ENCODE peak calls at places on chromosomes 5 and 9, in four cellular contexts. One of them, this sample, is unnamed.

GRCh38 chr5:68171101-68171558 is 44.4 kb upstream of the PIK3R1 start:
- DNase-seq in psoas muscle: peak
- DNase-seq in fibroblast of lung: peak
- DNase-seq in colonic mucosa: peak
- DNase-seq in this sample: no peak

GRCh38 chr5:162699361-162699760 is 631.8 kb downstream of the GABRG2 start:
- DNase-seq in colonic mucosa: no peak
- DNase-seq in psoas muscle: no peak
- DNase-seq in fibroblast of lung: no peak
- DNase-seq in this sample: no peak

GRCh38 chr5:156460496-156460895 is 133.5 kb downstream of the SGCD start:
- DNase-seq in fibroblast of lung: peak
- DNase-seq in psoas muscle: no peak
- DNase-seq in colonic mucosa: no peak
- DNase-seq in this sample: no peak

GRCh38 chr9:99296375-99296951 is 74.4 kb downstream of the SEC61B start:
- DNase-seq in colonic mucosa: no peak
- DNase-seq in fibroblast of lung: no peak
- DNase-seq in psoas muscle: peak
- DNase-seq in this sample: no peak

GRCh38 chr9:87336914-87337333 is 160.7 kb upstream of the DAPK1 start:
- DNase-seq in psoas muscle: no peak
- DNase-seq in fibroblast of lung: peak
- DNase-seq in colonic mucosa: peak
- DNase-seq in this sample: peak

GRCh38 chr5:170576602-170577584 is 73.1 kb downstream of the KCNIP1 start:
- DNase-seq in fibroblast of lung: no peak
- DNase-seq in colonic mucosa: no peak
- DNase-seq in psoas muscle: no peak
- DNase-seq in this sample: no peak

GRCh38 chr5:10257870-10258269 is 7.8 kb downstream of the CCT5 start:
- DNase-seq in psoas muscle: no peak
- DNase-seq in colonic mucosa: no peak
- DNase-seq in fibroblast of lung: no peak
- DNase-seq in this sample: no peak

GRCh38 chr9:75739884-75740611 is 150.4 kb upstream of the PCSK5 start:
- DNase-seq in psoas muscle: peak
- DNase-seq in fibroblast of lung: no peak
- DNase-seq in colonic mucosa: no peak
- DNase-seq in this sample: no peak

GRCh38 chr5:14453486-14453885 is 128.1 kb upstream of the OTULINL start:
- DNase-seq in colonic mucosa: no peak
- DNase-seq in fibroblast of lung: peak
- DNase-seq in psoas muscle: no peak
- DNase-seq in this sample: no peak

GRCh38 chr5:142724821-142725220 is 38.9 kb upstream of the FGF1 start:
- DNase-seq in colonic mucosa: no peak
- DNase-seq in fibroblast of lung: no peak
- DNase-seq in psoas muscle: no peak
- DNase-seq in this sample: no peak

GRCh38 chr5:115869256-115869655 is 27.5 kb downstream of the AP3S1 start:
- DNase-seq in colonic mucosa: no peak
- DNase-seq in fibroblast of lung: peak
- DNase-seq in psoas muscle: no peak
- DNase-seq in this sample: no peak

GRCh38 chr9:38022995-38023394 is 46.0 kb downstream of the SHB start:
- DNase-seq in fibroblast of lung: no peak
- DNase-seq in psoas muscle: no peak
- DNase-seq in colonic mucosa: no peak
- DNase-seq in this sample: no peak

GRCh38 chr9:125674981-125675973 is 31.7 kb downstream of the MAPKAP1 start:
- DNase-seq in psoas muscle: no peak
- DNase-seq in fibroblast of lung: peak
- DNase-seq in colonic mucosa: no peak
- DNase-seq in this sample: no peak

GRCh38 chr5:99122976-99123375 is 194.2 kb upstream of the CHD1 start:
- DNase-seq in psoas muscle: no peak
- DNase-seq in fibroblast of lung: peak
- DNase-seq in colonic mucosa: no peak
- DNase-seq in this sample: no peak

GRCh38 chr9:36995927-36996471 is 38.1 kb downstream of the PAX5 start:
- DNase-seq in fibroblast of lung: peak
- DNase-seq in colonic mucosa: peak
- DNase-seq in psoas muscle: peak
- DNase-seq in this sample: peak

GRCh38 chr5:142015781-142016533 is 3.1 kb upstream of the GNPDA1 start:
- DNase-seq in fibroblast of lung: peak
- DNase-seq in psoas muscle: no peak
- DNase-seq in colonic mucosa: peak
- DNase-seq in this sample: peak

GRCh38 chr9:137504432-137504777 is 45.3 kb upstream of the NSMF start:
- DNase-seq in fibroblast of lung: no peak
- DNase-seq in psoas muscle: no peak
- DNase-seq in colonic mucosa: no peak
- DNase-seq in this sample: no peak

GRCh38 chr9:19922476-19923118 is 133.8 kb upstream of the SLC24A2 start:
- DNase-seq in colonic mucosa: no peak
- DNase-seq in fibroblast of lung: peak
- DNase-seq in psoas muscle: no peak
- DNase-seq in this sample: peak

GRCh38 chr5:123549256-123549904 is 37.4 kb downstream of the CSNK1G3 start:
- DNase-seq in psoas muscle: no peak
- DNase-seq in fibroblast of lung: no peak
- DNase-seq in colonic mucosa: peak
- DNase-seq in this sample: no peak

GRCh38 chr9:105421864-105422263 is 26.0 kb upstream of the FSD1L start:
- DNase-seq in fibroblast of lung: no peak
- DNase-seq in colonic mucosa: no peak
- DNase-seq in psoas muscle: no peak
- DNase-seq in this sample: no peak

GRCh38 chr5:39055760-39056393 is 18.3 kb downstream of the RICTOR start:
- DNase-seq in colonic mucosa: no peak
- DNase-seq in psoas muscle: no peak
- DNase-seq in fibroblast of lung: no peak
- DNase-seq in this sample: no peak

GRCh38 chr5:64874753-64875152 is 106.0 kb downstream of the CWC27 start:
- DNase-seq in psoas muscle: no peak
- DNase-seq in colonic mucosa: no peak
- DNase-seq in fibroblast of lung: no peak
- DNase-seq in this sample: no peak

GRCh38 chr5:1987471-1987870 is 104.7 kb upstream of the IRX4 start:
- DNase-seq in psoas muscle: no peak
- DNase-seq in fibroblast of lung: no peak
- DNase-seq in colonic mucosa: no peak
- DNase-seq in this sample: no peak

GRCh38 chr5:178778919-178779318 is 48.5 kb upstream of the ZNF354A start:
- DNase-seq in fibroblast of lung: no peak
- DNase-seq in psoas muscle: no peak
- DNase-seq in colonic mucosa: no peak
- DNase-seq in this sample: no peak

GRCh38 chr9:120935383-120935857 is 8.8 kb upstream of the TRAF1 start:
- DNase-seq in colonic mucosa: peak
- DNase-seq in psoas muscle: peak
- DNase-seq in fibroblast of lung: peak
- DNase-seq in this sample: peak

GRCh38 chr5:130282044-130282443 is 377.8 kb downstream of the CHSY3 start:
- DNase-seq in fibroblast of lung: peak
- DNase-seq in psoas muscle: no peak
- DNase-seq in colonic mucosa: no peak
- DNase-seq in this sample: no peak

GRCh38 chr9:19410594-19410993 is 1.8 kb downstream of the ACER2 start:
- DNase-seq in colonic mucosa: no peak
- DNase-seq in psoas muscle: no peak
- DNase-seq in fibroblast of lung: no peak
- DNase-seq in this sample: no peak

GRCh38 chr5:54995168-54995567 is 9.8 kb upstream of the ESM1 start:
- DNase-seq in colonic mucosa: no peak
- DNase-seq in psoas muscle: no peak
- DNase-seq in fibroblast of lung: no peak
- DNase-seq in this sample: no peak

GRCh38 chr5:157602505-157602904 is 26.9 kb upstream of the ADAM19 start:
- DNase-seq in colonic mucosa: no peak
- DNase-seq in fibroblast of lung: peak
- DNase-seq in psoas muscle: no peak
- DNase-seq in this sample: no peak

GRCh38 chr9:9893837-9894236 is 719.0 kb downstream of the PTPRD start:
- DNase-seq in colonic mucosa: no peak
- DNase-seq in fibroblast of lung: peak
- DNase-seq in psoas muscle: no peak
- DNase-seq in this sample: peak

GRCh38 chr5:5950658-5951057 is 427.7 kb downstream of the MED10 start:
- DNase-seq in psoas muscle: no peak
- DNase-seq in fibroblast of lung: no peak
- DNase-seq in colonic mucosa: no peak
- DNase-seq in this sample: no peak

GRCh38 chr5:635321-636055 is 23.3 kb downstream of the CEP72 start:
- DNase-seq in fibroblast of lung: no peak
- DNase-seq in colonic mucosa: peak
- DNase-seq in psoas muscle: peak
- DNase-seq in this sample: no peak

GRCh38 chr5:72302171-72302570 is 17.9 kb downstream of the MRPS27 start:
- DNase-seq in colonic mucosa: no peak
- DNase-seq in psoas muscle: no peak
- DNase-seq in fibroblast of lung: no peak
- DNase-seq in this sample: no peak

GRCh38 chr5:66909364-66909763 is 287.2 kb downstream of the CD180 start:
- DNase-seq in psoas muscle: no peak
- DNase-seq in colonic mucosa: no peak
- DNase-seq in fibroblast of lung: no peak
- DNase-seq in this sample: no peak

GRCh38 chr5:139232161-139232724 is 34.1 kb upstream of the SIL1 start:
- DNase-seq in colonic mucosa: no peak
- DNase-seq in fibroblast of lung: peak
- DNase-seq in psoas muscle: no peak
- DNase-seq in this sample: no peak

GRCh38 chr9:115085773-115086377 is 32.1 kb downstream of the TNC start:
- DNase-seq in psoas muscle: no peak
- DNase-seq in colonic mucosa: no peak
- DNase-seq in fibroblast of lung: no peak
- DNase-seq in this sample: no peak

GRCh38 chr9:131349881-131350563 is 43.9 kb upstream of the PRRC2B start:
- DNase-seq in colonic mucosa: peak
- DNase-seq in fibroblast of lung: peak
- DNase-seq in psoas muscle: peak
- DNase-seq in this sample: peak

GRCh38 chr9:131346559-131346958 is 47.3 kb upstream of the PRRC2B start:
- DNase-seq in colonic mucosa: no peak
- DNase-seq in fibroblast of lung: no peak
- DNase-seq in psoas muscle: no peak
- DNase-seq in this sample: no peak

GRCh38 chr9:131349522-131349880 is 44.4 kb upstream of the PRRC2B start:
- DNase-seq in psoas muscle: no peak
- DNase-seq in fibroblast of lung: no peak
- DNase-seq in colonic mucosa: no peak
- DNase-seq in this sample: no peak

GRCh38 chr9:131347376-131348020 is 46.4 kb upstream of the PRRC2B start:
- DNase-seq in colonic mucosa: no peak
- DNase-seq in psoas muscle: no peak
- DNase-seq in fibroblast of lung: no peak
- DNase-seq in this sample: no peak

DNA sequence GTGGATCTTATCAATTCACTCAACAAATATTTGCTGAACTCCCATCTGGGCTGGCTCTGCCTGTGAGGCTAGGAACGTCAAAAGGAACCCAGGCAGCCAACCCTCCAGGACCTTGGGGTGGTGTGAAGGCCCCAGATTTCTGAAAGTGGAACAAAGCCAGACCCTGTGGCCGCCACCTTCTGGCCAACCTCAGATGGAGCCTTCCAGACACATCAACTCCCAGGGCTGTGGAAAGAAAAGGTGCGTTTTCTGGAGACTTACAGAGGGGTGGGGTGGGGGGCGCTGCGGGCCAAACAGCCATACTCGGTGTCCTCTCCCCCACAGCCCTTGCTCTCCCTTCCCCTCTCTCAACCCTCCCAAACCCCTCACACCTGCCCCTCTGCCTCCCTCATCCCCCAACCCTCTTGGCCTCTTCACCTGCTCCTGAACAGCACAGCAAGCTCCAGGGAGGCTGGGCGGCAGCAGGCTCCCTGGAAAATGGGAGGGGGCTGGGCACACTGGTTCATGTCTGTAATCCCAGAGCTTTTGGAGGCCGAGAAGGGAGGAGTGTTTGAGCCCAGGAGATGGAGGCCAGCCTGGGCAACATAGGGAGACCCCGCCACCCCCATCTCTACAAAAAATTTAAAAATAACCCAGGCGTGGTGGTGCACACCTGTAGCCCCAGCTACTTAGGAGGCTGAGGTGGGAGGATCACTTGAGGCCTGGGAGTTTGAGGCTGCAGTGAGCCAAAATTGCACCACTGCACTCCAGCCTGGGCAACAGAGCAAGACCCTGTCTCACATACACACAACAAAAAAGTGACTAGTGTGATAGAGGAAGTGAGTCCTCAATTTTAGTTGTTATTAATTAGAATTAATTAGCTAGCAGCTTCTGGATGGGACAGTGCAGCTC is 45.0 kb upstream of the PRRC2B start:
- DNase-seq in colonic mucosa: no peak
- DNase-seq in fibroblast of lung: no peak
- DNase-seq in psoas muscle: no peak
- DNase-seq in this sample: no peak
- TF ChIP-seq CTCF in colonic mucosa: no peak
- TF ChIP-seq CTCF in fibroblast of lung: peak
- TF ChIP-seq CTCF in psoas muscle: no peak
- TF ChIP-seq CTCF in this sample: no peak

GRCh38 chr5:159156839-159157238 is 52.5 kb downstream of the RNF145 start:
- DNase-seq in colonic mucosa: peak
- DNase-seq in psoas muscle: no peak
- DNase-seq in fibroblast of lung: peak
- DNase-seq in this sample: peak
- TF ChIP-seq CTCF in colonic mucosa: peak
- TF ChIP-seq CTCF in psoas muscle: peak
- TF ChIP-seq CTCF in fibroblast of lung: peak
- TF ChIP-seq CTCF in this sample: peak

GRCh38 chr9:131395027-131395744 is 1.3 kb downstream of the PRRC2B start:
- DNase-seq in colonic mucosa: peak
- DNase-seq in fibroblast of lung: peak
- DNase-seq in psoas muscle: no peak
- DNase-seq in this sample: no peak
- TF ChIP-seq CTCF in colonic mucosa: peak
- TF ChIP-seq CTCF in fibroblast of lung: no peak
- TF ChIP-seq CTCF in psoas muscle: no peak
- TF ChIP-seq CTCF in this sample: no peak

DNA sequence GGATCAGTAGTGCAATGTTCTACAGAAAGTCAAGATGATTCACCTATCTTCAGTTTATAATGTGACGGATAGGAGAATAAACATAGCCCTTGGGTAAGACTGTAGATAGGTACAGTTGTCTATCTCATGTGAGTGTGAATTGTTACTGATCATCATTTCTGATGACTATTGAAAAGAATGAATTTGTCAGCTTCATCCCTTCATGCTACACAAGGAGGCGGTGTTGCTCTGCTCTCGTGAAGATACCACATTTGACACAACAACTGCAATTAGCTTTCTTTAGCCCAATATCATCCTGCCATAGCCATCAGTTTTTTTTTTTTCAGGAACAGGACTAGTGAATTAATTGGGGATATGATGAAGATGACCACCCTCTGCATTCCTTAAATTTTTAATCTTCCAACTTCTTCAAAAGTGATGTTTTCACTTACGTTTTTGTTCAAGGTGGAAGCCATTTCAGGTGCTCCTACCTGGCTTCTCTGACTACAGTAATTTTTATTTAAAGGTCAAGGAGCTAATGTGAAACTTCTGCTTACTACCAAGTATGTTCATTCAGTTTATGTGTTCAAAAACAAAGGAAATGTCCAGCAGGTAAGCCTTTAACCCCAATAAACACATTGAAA is 152.9 kb upstream of the MOCS2 start:
- DNase-seq in psoas muscle: no peak
- DNase-seq in colonic mucosa: no peak
- DNase-seq in fibroblast of lung: peak
- DNase-seq in this sample: peak
- TF ChIP-seq CTCF in psoas muscle: no peak
- TF ChIP-seq CTCF in colonic mucosa: no peak
- TF ChIP-seq CTCF in fibroblast of lung: peak
- TF ChIP-seq CTCF in this sample: peak